ENCODE peak calls at places on chromosomes 3 and 15, in seven cellular contexts. W, R, F, I, L, T and J are unnamed samples.

GRCh38 chr3:139301183-139301582 is 42.6 kb upstream of the MRPS22 start:
- DNase-seq in T (no peak), L (no peak), W (no peak), F (no peak), I (no peak), R (peak; percentile 57), J (no peak)

GRCh38 chr15:64851503-64851840 is 9.8 kb downstream of the PLEKHO2 start:
- DNase-seq in W (no peak), R (peak; percentile 90), F (no peak), L (no peak), T (no peak), I (no peak), J (peak; percentile 62)

GRCh38 chr3:112143689-112144088 is 10.6 kb upstream of the GCSAM start:
- DNase-seq in L (no peak), I (no peak), F (no peak), T (no peak), R (no peak), W (no peak), J (no peak)

GRCh38 chr15:80179025-80179759 is 26.4 kb downstream of the FAH start:
- DNase-seq in I (no peak), T (no peak), F (peak; percentile 63), L (peak; percentile 74), W (no peak), R (peak; percentile 93), J (no peak)

GRCh38 chr15:98896802-98897732 is 110.5 kb downstream of the PGPEP1L start:
- DNase-seq in T (no peak), W (peak; percentile 30), I (no peak), L (no peak), F (peak; percentile 74), R (peak; percentile 98), J (no peak)

GRCh38 chr3:196813903-196814302 is 53.8 kb upstream of the SENP5 start:
- DNase-seq in R (no peak), T (no peak), L (no peak), I (no peak), F (peak; percentile 32), W (no peak), J (no peak)

GRCh38 chr3:119257654-119258410 is 17.2 kb upstream of the B4GALT4 start:
- DNase-seq in W (no peak), R (peak; percentile 3), F (no peak), L (peak; percentile 55), I (no peak), T (no peak), J (no peak)

GRCh38 chr15:50765202-50765967 is at the start of gene SPPL2A:
- DNase-seq in W (peak; percentile 90), T (peak; percentile 88), F (peak; percentile 93), I (peak; percentile 95), L (peak; percentile 91), R (peak; percentile 94), J (peak; percentile 76)

GRCh38 chr3:8622873-8623725 is 21.5 kb downstream of the SSUH2 start:
- DNase-seq in I (no peak), F (peak; percentile 37), L (peak; percentile 83), T (peak; percentile 84), W (peak; percentile 80), R (peak; percentile 85), J (peak; percentile 74)

GRCh38 chr15:97672586-97672985 is 287.9 kb upstream of the ARRDC4 start:
- DNase-seq in L (no peak), R (no peak), I (peak; percentile 47), F (no peak), W (no peak), T (no peak), J (no peak)

GRCh38 chr3:40877651-40878463 is 321.4 kb upstream of the CTNNB1 start:
- DNase-seq in I (no peak), R (peak; percentile 30), F (peak; percentile 93), T (peak; percentile 77), L (no peak), W (no peak), J (peak; percentile 71)

GRCh38 chr3:71972031-71972430 is 187.1 kb upstream of the PROK2 start:
- DNase-seq in W (no peak), I (no peak), F (no peak), T (no peak), R (peak; percentile 66), L (no peak), J (no peak)

GRCh38 chr3:197008436-197009209 is 21.0 kb downstream of the MELTF start:
- DNase-seq in W (no peak), L (no peak), T (no peak), I (no peak), F (no peak), R (no peak), J (no peak)

GRCh38 chr15:101188517-101189340 is 63.1 kb downstream of the CHSY1 start:
- DNase-seq in F (no peak), R (peak; percentile 67), T (peak; percentile 69), I (no peak), L (no peak), W (peak; percentile 41), J (no peak)

GRCh38 chr3:86249833-86250232 is 741.1 kb downstream of the VGLL3 start:
- DNase-seq in I (no peak), R (no peak), W (no peak), F (no peak), T (no peak), L (no peak), J (no peak)

GRCh38 chr3:188148318-188148717 is 5.6 kb upstream of the LPP start:
- DNase-seq in R (no peak), I (no peak), L (no peak), F (no peak), W (no peak), T (no peak), J (no peak)

GRCh38 chr3:160434071-160434470 is 15.5 kb downstream of the TRIM59 start:
- DNase-seq in I (no peak), L (no peak), F (no peak), W (no peak), R (peak; percentile 80), T (no peak), J (no peak)

GRCh38 chr3:149494022-149494758 is 19.7 kb downstream of the TM4SF4 start:
- DNase-seq in F (peak; percentile 64), W (peak; percentile 58), R (peak; percentile 80), I (no peak), L (peak; percentile 75), T (peak; percentile 71), J (peak; percentile 60)

GRCh38 chr15:31307270-31308184 is 19.1 kb upstream of the KLF13 start:
- DNase-seq in I (peak; percentile 87), L (peak; percentile 75), F (no peak), R (no peak), T (no peak), W (no peak), J (no peak)

GRCh38 chr15:74895830-74896229 is 6.0 kb downstream of the MPI start:
- DNase-seq in F (no peak), L (no peak), T (no peak), I (no peak), R (no peak), W (no peak), J (no peak)

GRCh38 chr3:122969585-122970453 is 57.7 kb downstream of the SEMA5B start:
- DNase-seq in L (no peak), W (peak; percentile 76), R (peak; percentile 87), F (no peak), T (no peak), I (no peak), J (no peak)

DNA sequence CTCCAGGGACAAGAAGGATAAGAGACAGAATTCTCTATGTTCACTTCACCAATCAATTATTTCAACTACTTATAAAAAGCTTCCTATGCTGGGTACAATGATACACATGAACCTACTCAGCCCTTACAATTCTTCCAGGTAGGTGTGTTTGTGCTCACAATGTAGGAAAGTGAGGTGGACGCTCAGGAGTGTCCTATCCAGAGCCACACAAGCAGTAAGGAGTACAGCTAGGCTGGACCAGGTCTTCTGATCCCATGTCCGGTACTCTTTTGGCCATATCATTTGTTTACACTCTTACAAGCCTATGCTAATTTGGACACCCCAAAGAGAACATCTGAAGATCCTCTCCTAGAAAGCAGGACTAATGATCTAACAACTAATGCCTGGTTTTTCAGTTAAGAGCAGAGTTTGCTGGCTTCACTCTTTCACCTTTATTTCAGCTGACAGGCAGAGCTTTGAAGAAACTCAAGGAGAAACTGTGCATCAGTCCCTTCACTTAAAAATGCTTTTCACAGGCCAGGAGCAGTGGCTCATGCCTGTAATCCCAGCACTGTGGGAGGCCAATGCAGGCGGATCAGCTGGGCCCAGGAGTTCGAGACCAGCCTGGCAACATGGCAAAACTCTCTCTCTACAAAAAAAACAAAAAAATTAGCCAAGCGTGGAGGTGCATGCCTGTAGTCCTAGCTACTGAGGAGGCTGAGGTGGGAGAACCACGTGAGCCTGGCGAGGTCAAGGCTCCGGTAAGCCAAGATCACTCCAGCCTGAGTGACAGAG is 27.5 kb downstream of the IGF2BP2 start:
- DNase-seq in R (no peak), W (no peak), I (no peak), L (no peak), F (no peak), T (no peak), J (no peak)
- H3K27ac ChIP-seq in R (peak overlapping the region; percentile 71), W (no peak overlapping the region), I (no peak overlapping the region), L (no peak overlapping the region), F (no peak overlapping the region), T (no peak overlapping the region), J (no peak overlapping the region)

GRCh38 chr15:55196011-55196410 is 730 bp downstream of the RSL24D1 start:
- DNase-seq in T (no peak), R (peak; percentile 29), I (no peak), F (no peak), W (no peak), L (peak; percentile 66), J (no peak)
- H3K27ac ChIP-seq in T (peak overlapping the region; percentile 74), R (peak overlapping the region; percentile 94), I (peak overlapping the region; percentile 92), F (peak overlapping the region; percentile 80), W (peak overlapping the region; percentile 87), L (peak overlapping the region; percentile 86), J (peak overlapping the region; percentile 91)

GRCh38 chr3:162171970-162172369 is 675.4 kb downstream of the OTOL1 start:
- DNase-seq in R (no peak), T (no peak), L (no peak), W (no peak), F (no peak), I (no peak), J (no peak)
- H3K27ac ChIP-seq in R (no peak overlapping the region), T (no peak overlapping the region), L (no peak overlapping the region), W (no peak overlapping the region), F (no peak overlapping the region), I (no peak overlapping the region), J (no peak overlapping the region)

GRCh38 chr3:37147676-37148075 is 26.7 kb downstream of the LRRFIP2 start:
- DNase-seq in F (no peak), R (no peak), W (no peak), I (no peak), L (no peak), T (no peak), J (no peak)

GRCh38 chr3:37144806-37145205 is 29.6 kb downstream of the LRRFIP2 start:
- DNase-seq in W (no peak), L (peak; percentile 54), T (no peak), R (peak; percentile 43), I (no peak), F (no peak), J (no peak)

GRCh38 chr3:37148208-37148607 is 26.2 kb downstream of the LRRFIP2 start:
- DNase-seq in I (no peak), W (peak; percentile 2), L (no peak), T (no peak), R (no peak), F (no peak), J (no peak)

GRCh38 chr3:37143821-37144220 is 30.6 kb downstream of the LRRFIP2 start:
- DNase-seq in F (no peak), R (no peak), T (no peak), W (no peak), I (no peak), L (no peak), J (no peak)

DNA sequence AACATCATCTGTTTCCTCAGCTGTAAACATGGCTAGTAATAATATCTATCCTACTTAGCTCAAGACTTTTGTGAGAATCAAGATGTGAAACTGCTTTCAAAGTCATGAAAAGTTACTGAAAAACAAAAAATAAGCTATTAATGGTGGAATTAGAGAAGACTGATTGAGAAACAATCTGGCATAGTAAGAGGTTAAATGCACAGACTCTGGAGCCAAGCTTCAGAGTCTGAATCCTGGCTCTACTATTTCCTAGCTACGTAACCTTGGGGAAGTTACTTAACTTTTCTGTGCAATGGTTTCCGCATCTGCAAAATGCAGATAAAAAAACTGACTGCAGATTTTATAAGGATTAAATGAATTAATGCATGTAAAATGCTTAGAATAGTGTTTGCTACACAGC is 28.8 kb downstream of the LRRFIP2 start:
- DNase-seq in R (peak; percentile 26), F (no peak), W (no peak), L (no peak), T (no peak), I (no peak), J (no peak)
- H3K27ac ChIP-seq in R (peak overlapping the region; percentile 26), F (no peak overlapping the region), W (no peak overlapping the region), L (no peak overlapping the region), T (no peak overlapping the region), I (no peak overlapping the region), J (peak overlapping the region; percentile 23)